ENCODE peak calls at places on chromosomes 4 and X, in four cellular contexts. One of them, this sample, is unnamed.

GRCh38 chr4:89334830-89335229 is 27.2 kb upstream of the GPRIN3 start:
- DNase-seq in fibroblast of lung: no peak
- DNase-seq in endothelial cell: no peak
- DNase-seq in AG04450: no peak
- DNase-seq in this sample: no peak

GRCh38 chr4:148315049-148315448 is 127.2 kb downstream of the NR3C2 start:
- DNase-seq in fibroblast of lung: no peak
- DNase-seq in AG04450: no peak
- DNase-seq in endothelial cell: no peak
- DNase-seq in this sample: no peak

GRCh38 chrX:114508836-114509235 is 75.0 kb upstream of the HTR2C start:
- DNase-seq in AG04450: no peak
- DNase-seq in endothelial cell: no peak
- DNase-seq in fibroblast of lung: peak; percentile 56
- DNase-seq in this sample: no peak

GRCh38 chr4:11698033-11698432 is 269.3 kb upstream of the HS3ST1 start:
- DNase-seq in endothelial cell: no peak
- DNase-seq in AG04450: no peak
- DNase-seq in fibroblast of lung: no peak
- DNase-seq in this sample: no peak

GRCh38 chr4:140648716-140649115 is 80.0 kb upstream of the UCP1 start:
- DNase-seq in AG04450: no peak
- DNase-seq in fibroblast of lung: no peak
- DNase-seq in endothelial cell: no peak
- DNase-seq in this sample: no peak

GRCh38 chrX:115972717-115973116 is 197.8 kb upstream of the AGTR2 start:
- DNase-seq in AG04450: no peak
- DNase-seq in endothelial cell: no peak
- DNase-seq in fibroblast of lung: no peak
- DNase-seq in this sample: no peak

GRCh38 chrX:12997898-12998687 is 23.2 kb downstream of the TMSB4X start:
- DNase-seq in AG04450: no peak
- DNase-seq in endothelial cell: no peak
- DNase-seq in fibroblast of lung: no peak
- DNase-seq in this sample: no peak

GRCh38 chrX:7690842-7691241 is 152.1 kb upstream of the VCX start:
- DNase-seq in endothelial cell: no peak
- DNase-seq in AG04450: no peak
- DNase-seq in fibroblast of lung: no peak
- DNase-seq in this sample: no peak

GRCh38 chr4:122005064-122005755 is 53.4 kb upstream of the TRPC3 start:
- DNase-seq in fibroblast of lung: peak; percentile 85
- DNase-seq in endothelial cell: no peak
- DNase-seq in AG04450: peak; percentile 80
- DNase-seq in this sample: no peak

GRCh38 chr4:76212301-76212700 is 1.3 kb downstream of the SCARB2 start:
- DNase-seq in AG04450: no peak
- DNase-seq in endothelial cell: no peak
- DNase-seq in fibroblast of lung: no peak
- DNase-seq in this sample: no peak

GRCh38 chr4:87057835-87058234 is 123.0 kb downstream of the AFF1 start:
- DNase-seq in AG04450: no peak
- DNase-seq in fibroblast of lung: peak; percentile 53
- DNase-seq in endothelial cell: no peak
- DNase-seq in this sample: no peak

GRCh38 chr4:10619220-10619619 is 65.3 kb downstream of the CLNK start:
- DNase-seq in AG04450: no peak
- DNase-seq in endothelial cell: no peak
- DNase-seq in fibroblast of lung: peak; percentile 57
- DNase-seq in this sample: no peak

GRCh38 chr4:33961751-33962150 is 2282.6 kb downstream of the ARAP2 start:
- DNase-seq in fibroblast of lung: peak; percentile 2
- DNase-seq in AG04450: no peak
- DNase-seq in endothelial cell: no peak
- DNase-seq in this sample: no peak

GRCh38 chrX:96753230-96753629 is 68.6 kb downstream of the DIAPH2 start:
- DNase-seq in fibroblast of lung: no peak
- DNase-seq in AG04450: no peak
- DNase-seq in endothelial cell: no peak
- DNase-seq in this sample: no peak

GRCh38 chrX:71212536-71212935 is 10.5 kb upstream of the GJB1 start:
- DNase-seq in AG04450: no peak
- DNase-seq in fibroblast of lung: no peak
- DNase-seq in endothelial cell: no peak
- DNase-seq in this sample: no peak

GRCh38 chr4:6962211-6963041 is 52.8 kb downstream of the TBC1D14 start:
- DNase-seq in fibroblast of lung: no peak
- DNase-seq in AG04450: no peak
- DNase-seq in endothelial cell: no peak
- DNase-seq in this sample: no peak

GRCh38 chrX:2879670-2880069 is 49.5 kb downstream of the ARSD start:
- DNase-seq in AG04450: no peak
- DNase-seq in fibroblast of lung: no peak
- DNase-seq in endothelial cell: no peak
- DNase-seq in this sample: no peak

GRCh38 chr4:142373610-142374009 is 472.5 kb downstream of the INPP4B start:
- DNase-seq in AG04450: no peak
- DNase-seq in endothelial cell: no peak
- DNase-seq in fibroblast of lung: peak; percentile 88
- DNase-seq in this sample: no peak

GRCh38 chr4:24470681-24471622 is 113.4 kb downstream of the DHX15 start:
- DNase-seq in fibroblast of lung: peak; percentile 57
- DNase-seq in AG04450: no peak
- DNase-seq in endothelial cell: peak; percentile 38
- DNase-seq in this sample: peak; percentile 70

GRCh38 chr4:10578027-10578426 is 106.5 kb downstream of the CLNK start:
- DNase-seq in AG04450: no peak
- DNase-seq in fibroblast of lung: no peak
- DNase-seq in endothelial cell: no peak
- DNase-seq in this sample: no peak

GRCh38 chr4:13670456-13671150 is 43.1 kb upstream of the BOD1L1 start:
- DNase-seq in AG04450: no peak
- DNase-seq in endothelial cell: no peak
- DNase-seq in fibroblast of lung: no peak
- DNase-seq in this sample: no peak

GRCh38 chrX:8738588-8739189 is 6.8 kb upstream of the ANOS1 start:
- DNase-seq in endothelial cell: peak; percentile 50
- DNase-seq in AG04450: no peak
- DNase-seq in fibroblast of lung: peak; percentile 50
- DNase-seq in this sample: no peak

GRCh38 chr4:178296669-178297068 is 854.4 kb upstream of the AGA start:
- DNase-seq in fibroblast of lung: no peak
- DNase-seq in AG04450: no peak
- DNase-seq in endothelial cell: no peak
- DNase-seq in this sample: no peak

GRCh38 chr4:80017125-80017854 is 55.7 kb downstream of the ANTXR2 start:
- DNase-seq in AG04450: peak; percentile 64
- DNase-seq in endothelial cell: no peak
- DNase-seq in fibroblast of lung: peak; percentile 82
- DNase-seq in this sample: no peak

GRCh38 chrX:39848900-39849299 is 248.9 kb downstream of the BCOR start:
- DNase-seq in fibroblast of lung: peak; percentile 88
- DNase-seq in endothelial cell: no peak
- DNase-seq in AG04450: peak; percentile 76
- DNase-seq in this sample: no peak

GRCh38 chrX:10755477-10756334 is 135.3 kb upstream of the MID1 start:
- DNase-seq in AG04450: peak; percentile 63
- DNase-seq in fibroblast of lung: peak; percentile 14
- DNase-seq in endothelial cell: no peak
- DNase-seq in this sample: no peak

GRCh38 chr4:70178075-70178660 is 17.4 kb upstream of the ODAM start:
- DNase-seq in AG04450: no peak
- DNase-seq in fibroblast of lung: no peak
- DNase-seq in endothelial cell: no peak
- DNase-seq in this sample: no peak

GRCh38 chr4:70182517-70183167 is 12.9 kb upstream of the ODAM start:
- DNase-seq in AG04450: no peak
- DNase-seq in fibroblast of lung: no peak
- DNase-seq in endothelial cell: no peak
- DNase-seq in this sample: no peak

GRCh38 chr4:70187216-70187615 is 8.3 kb upstream of the ODAM start:
- DNase-seq in fibroblast of lung: no peak
- DNase-seq in AG04450: no peak
- DNase-seq in endothelial cell: no peak
- DNase-seq in this sample: no peak

GRCh38 chr4:70183168-70183939 is 12.2 kb upstream of the ODAM start:
- DNase-seq in AG04450: peak; percentile 1
- DNase-seq in fibroblast of lung: peak; percentile 79
- DNase-seq in endothelial cell: peak; percentile 42
- DNase-seq in this sample: no peak

GRCh38 chr4:70183940-70184246 is 11.6 kb upstream of the ODAM start:
- DNase-seq in fibroblast of lung: no peak
- DNase-seq in endothelial cell: no peak
- DNase-seq in AG04450: no peak
- DNase-seq in this sample: no peak
- TF ChIP-seq CTCF in fibroblast of lung: no peak
- TF ChIP-seq CTCF in endothelial cell: peak; percentile 61
- TF ChIP-seq CTCF in AG04450: no peak
- TF ChIP-seq CTCF in this sample: no peak

DNA sequence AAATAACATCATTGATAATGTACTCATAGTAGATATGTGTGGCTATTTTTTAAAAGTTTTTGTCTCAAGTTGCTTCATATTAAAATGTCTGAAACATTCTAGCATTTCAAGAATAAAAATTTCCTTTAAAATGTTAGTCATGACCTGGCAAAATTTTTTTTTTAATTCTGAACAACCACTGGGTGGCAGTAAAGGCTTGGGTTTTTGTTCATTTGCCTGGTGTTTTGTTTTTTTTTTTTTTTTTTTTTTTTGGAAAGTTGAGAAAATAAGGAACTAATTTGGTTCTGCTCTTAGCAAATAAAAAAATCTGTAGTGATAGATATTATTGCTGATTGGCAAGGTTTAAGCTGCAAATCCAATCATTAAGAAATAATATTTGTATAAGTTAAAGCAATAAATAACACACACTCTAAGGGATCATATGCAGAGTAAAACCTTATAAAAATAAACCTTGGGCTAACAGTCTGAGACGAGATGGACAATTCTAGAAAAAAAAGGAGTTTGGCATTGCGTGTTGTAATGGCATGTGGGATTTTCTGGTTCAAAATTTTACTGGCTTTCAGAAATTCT is 81.4 kb downstream of the CEP44 start:
- DNase-seq in fibroblast of lung: peak; percentile 61
- DNase-seq in AG04450: peak; percentile 6
- DNase-seq in endothelial cell: peak; percentile 41
- DNase-seq in this sample: no peak
- TF ChIP-seq CTCF in fibroblast of lung: peak; percentile 25
- TF ChIP-seq CTCF in AG04450: peak; percentile 50
- TF ChIP-seq CTCF in endothelial cell: peak; percentile 88
- TF ChIP-seq CTCF in this sample: peak; percentile 43

GRCh38 chr4:53315300-53315699 is 50.6 kb downstream of the SCFD2 start:
- DNase-seq in fibroblast of lung: no peak
- DNase-seq in endothelial cell: no peak
- DNase-seq in AG04450: no peak
- DNase-seq in this sample: no peak

GRCh38 chr4:53314257-53314656 is 51.6 kb downstream of the SCFD2 start:
- DNase-seq in endothelial cell: no peak
- DNase-seq in AG04450: no peak
- DNase-seq in fibroblast of lung: no peak
- DNase-seq in this sample: no peak

GRCh38 chr4:53309321-53310020 is 56.4 kb downstream of the SCFD2 start:
- DNase-seq in endothelial cell: no peak
- DNase-seq in fibroblast of lung: no peak
- DNase-seq in AG04450: no peak
- DNase-seq in this sample: no peak

GRCh38 chr4:53307819-53308773 is 57.8 kb downstream of the SCFD2 start:
- DNase-seq in endothelial cell: no peak
- DNase-seq in AG04450: no peak
- DNase-seq in fibroblast of lung: peak; percentile 9
- DNase-seq in this sample: no peak

DNA sequence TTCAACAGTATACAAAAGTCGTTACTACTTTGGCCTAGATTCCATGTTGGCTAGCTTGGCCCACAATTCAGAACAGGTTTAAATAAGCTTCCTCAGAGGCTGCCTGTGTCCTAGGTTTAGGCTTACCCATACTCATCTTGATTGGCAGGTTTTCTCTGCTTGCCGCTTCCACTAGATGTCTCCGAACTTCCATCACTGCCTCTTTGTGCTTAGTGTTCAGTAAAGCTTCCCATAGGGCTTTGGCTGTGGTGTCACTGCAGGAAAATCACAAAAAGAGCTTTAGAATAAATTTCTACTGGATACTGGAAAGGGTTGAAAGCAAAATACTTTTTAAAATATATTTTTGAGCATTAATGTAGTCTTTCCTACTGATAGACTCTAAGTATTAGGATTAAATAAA is 52.4 kb downstream of the SCFD2 start:
- DNase-seq in fibroblast of lung: peak; percentile 66
- DNase-seq in AG04450: no peak
- DNase-seq in endothelial cell: peak; percentile 5
- DNase-seq in this sample: no peak
- TF ChIP-seq CTCF in fibroblast of lung: peak; percentile 46
- TF ChIP-seq CTCF in AG04450: peak; percentile 40
- TF ChIP-seq CTCF in endothelial cell: no peak
- TF ChIP-seq CTCF in this sample: no peak

DNA sequence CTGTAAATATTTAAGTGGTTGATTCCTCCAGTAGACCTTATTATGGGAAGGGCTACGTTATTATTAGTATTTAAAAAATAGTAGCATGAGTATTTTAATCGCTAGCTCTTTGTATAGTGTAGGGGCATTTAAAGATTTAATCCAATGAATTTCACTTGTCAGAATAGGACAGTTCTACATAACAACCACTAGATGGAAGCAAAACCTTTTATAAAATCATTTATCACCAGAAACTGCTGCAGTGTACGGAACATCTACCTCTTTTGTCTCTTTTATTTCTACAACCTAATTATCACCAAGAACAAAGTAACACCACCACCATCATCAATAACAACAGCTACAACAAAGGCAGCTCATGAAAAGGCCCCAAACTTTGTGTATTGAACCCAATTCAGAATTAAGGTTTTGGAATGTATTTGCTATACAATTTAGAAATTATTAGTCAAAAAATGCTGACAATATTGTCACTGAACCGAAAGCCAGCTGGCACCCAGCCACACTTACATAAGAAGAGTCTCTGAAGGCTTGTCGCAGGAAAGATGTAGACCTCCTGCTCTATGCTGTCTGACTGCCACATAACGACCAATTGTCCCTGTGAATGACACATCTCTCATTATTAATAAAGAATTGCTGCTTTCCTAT is 260.9 kb upstream of the RPS6KA3 start:
- DNase-seq in AG04450: no peak
- DNase-seq in fibroblast of lung: peak; percentile 43
- DNase-seq in endothelial cell: no peak
- DNase-seq in this sample: no peak
- TF ChIP-seq CTCF in AG04450: peak; percentile 47
- TF ChIP-seq CTCF in fibroblast of lung: peak; percentile 22
- TF ChIP-seq CTCF in endothelial cell: peak; percentile 49
- TF ChIP-seq CTCF in this sample: peak; percentile 49